ENCODE peak calls at places on chromosomes 2 and 18, in seven cellular contexts. I is AG08395; Z is activated CD8-positive, alpha-beta memory T cell treated with anti-CD3 and anti-CD28 coated beads, Interleukin-2, amount 50 U/mL, for 4 hours; T is DMS153; V is RWPE1; Y is brain microvascular endothelial cell; S is posterior cingulate gyrus. B is an unnamed sample.

GRCh38 chr2:127055786-127056076 is 51.2 kb downstream of the BIN1 start:
- DNase-seq in I (no peak), S (no peak), Z (no peak), Y (no peak), V (no peak), T (no peak), B (no peak)

GRCh38 chr18:77702686-77703085 is 453.0 kb downstream of the GALR1 start:
- DNase-seq in Y (peak; percentile 1), I (no peak), S (no peak), V (peak; percentile 17), Z (no peak), T (peak; percentile 60), B (no peak)

GRCh38 chr2:165144315-165144714 is 59.5 kb downstream of the SCN3A start:
- DNase-seq in S (no peak), Y (no peak), Z (no peak), T (no peak), V (no peak), I (no peak), B (no peak)

GRCh38 chr18:5268874-5269273 is 26.7 kb downstream of the ZBTB14 start:
- DNase-seq in T (no peak), Y (no peak), S (no peak), V (no peak), I (no peak), Z (no peak), B (no peak)

GRCh38 chr2:235008584-235009044 is 56.8 kb downstream of the SH3BP4 start:
- DNase-seq in I (no peak), T (peak; percentile 89), S (no peak), V (peak; percentile 91), Z (no peak), Y (no peak), B (no peak)

GRCh38 chr2:75309596-75310290 is 110.4 kb upstream of the TACR1 start:
- DNase-seq in Z (no peak), V (peak; percentile 25), I (no peak), S (no peak), Y (no peak), T (no peak), B (no peak)

GRCh38 chr18:63676927-63677326 is 15.2 kb upstream of the SERPINB3 start:
- DNase-seq in Y (no peak), I (no peak), Z (no peak), S (no peak), V (no peak), T (no peak), B (no peak)

GRCh38 chr2:110854355-110855081 is 122.1 kb downstream of the ACOXL start:
- DNase-seq in Y (no peak), Z (no peak), I (no peak), T (no peak), S (no peak), V (peak; percentile 15), B (no peak)

GRCh38 chr2:152716805-152717241 is 438 bp downstream of the PRPF40A start:
- DNase-seq in Z (peak; percentile 34), V (peak; percentile 18), S (no peak), Y (no peak), T (no peak), I (no peak), B (no peak)

GRCh38 chr2:82825410-82826090 is 1633.5 kb downstream of the SUCLG1 start:
- DNase-seq in Z (no peak), T (no peak), V (no peak), Y (no peak), I (no peak), S (no peak), B (no peak)

GRCh38 chr2:73162856-73163521 is 39.4 kb upstream of the NOTO start:
- DNase-seq in Y (no peak), I (no peak), T (no peak), Z (no peak), V (no peak), S (no peak), B (no peak)

GRCh38 chr2:32798841-32799240 is 147.9 kb upstream of the LTBP1 start:
- DNase-seq in Z (no peak), S (no peak), I (no peak), V (no peak), T (no peak), Y (no peak), B (peak; percentile 28)

GRCh38 chr2:20106746-20107145 is 55.3 kb upstream of the LAPTM4A start:
- DNase-seq in T (peak; percentile 32), Y (no peak), Z (peak; percentile 36), V (peak; percentile 40), S (no peak), I (no peak), B (no peak)

GRCh38 chr2:211946960-211947359 is 591.6 kb downstream of the ERBB4 start:
- DNase-seq in I (no peak), S (no peak), Y (no peak), Z (no peak), T (no peak), V (no peak), B (no peak)

GRCh38 chr2:171347158-171347557 is 86.6 kb downstream of the METTL8 start:
- DNase-seq in Y (peak; percentile 26), S (no peak), I (peak; percentile 9), T (no peak), V (no peak), Z (no peak), B (peak; percentile 17)

GRCh38 chr2:98867539-98868309 is 68.3 kb downstream of the CRACDL start:
- DNase-seq in I (peak; percentile 53), Y (no peak), Z (no peak), T (no peak), S (no peak), V (no peak), B (no peak)

GRCh38 chr2:241092677-241093076 is 9.4 kb downstream of the MTERF4 start:
- DNase-seq in Z (no peak), T (no peak), S (no peak), V (no peak), I (no peak), Y (no peak), B (no peak)

GRCh38 chr2:55804535-55804934 is 110.9 kb upstream of the PNPT1 start:
- DNase-seq in T (no peak), Y (no peak), S (peak; percentile 52), I (no peak), V (no peak), Z (no peak), B (no peak)

GRCh38 chr2:219595250-219595649 is 2.4 kb upstream of the STK11IP start:
- DNase-seq in I (no peak), T (no peak), Z (no peak), Y (no peak), V (no peak), S (no peak), B (no peak)

GRCh38 chr2:69387770-69388481 is 899 bp upstream of the GFPT1 start:
- DNase-seq in T (no peak), V (no peak), Z (no peak), I (no peak), S (no peak), Y (no peak), B (no peak)

GRCh38 chr2:134900151-134900550 is 18.5 kb upstream of the CCNT2 start:
- DNase-seq in I (no peak), V (no peak), T (no peak), Z (no peak), S (no peak), Y (peak; percentile 69), B (no peak)

GRCh38 chr2:238119756-238120462 is 18.6 kb upstream of the KLHL30 start:
- DNase-seq in S (no peak), V (no peak), Z (no peak), T (no peak), I (no peak), Y (no peak), B (no peak)

GRCh38 chr2:214575030-214575949 is 164.4 kb downstream of the VWC2L start:
- DNase-seq in S (peak; percentile 66), Z (no peak), Y (no peak), T (peak; percentile 16), V (no peak), I (no peak), B (no peak)

GRCh38 chr2:52064234-52064633 is 1032.3 kb upstream of the NRXN1 start:
- DNase-seq in Y (no peak), T (no peak), S (no peak), V (no peak), Z (no peak), I (no peak), B (no peak)

GRCh38 chr2:191345788-191346187 is 100.6 kb downstream of the MYO1B start:
- DNase-seq in V (peak; percentile 44), Z (no peak), S (no peak), I (no peak), Y (no peak), T (no peak), B (no peak)

GRCh38 chr2:221614274-221614673 is 42.2 kb upstream of the EPHA4 start:
- DNase-seq in V (no peak), I (no peak), Y (no peak), S (no peak), T (no peak), Z (no peak), B (no peak)

GRCh38 chr2:217816396-217816869 is 186.4 kb downstream of the TNS1 start:
- DNase-seq in V (no peak), T (no peak), I (peak; percentile 36), Y (no peak), S (no peak), Z (no peak), B (no peak)

GRCh38 chr2:130338793-130339345 is 3.8 kb upstream of the IMP4 start:
- DNase-seq in T (no peak), I (no peak), Y (no peak), Z (no peak), V (no peak), S (no peak), B (no peak)

GRCh38 chr2:83561592-83561991 is 897.5 kb downstream of the SUCLG1 start:
- DNase-seq in I (no peak), Y (no peak), S (no peak), Z (no peak), V (no peak), T (no peak), B (no peak)

GRCh38 chr2:64448069-64448468 is 5.9 kb upstream of the LGALSL start:
- DNase-seq in I (no peak), S (no peak), Z (no peak), Y (no peak), V (no peak), T (no peak), B (no peak)

GRCh38 chr18:78776151-78776550 is 203.5 kb upstream of the SALL3 start:
- DNase-seq in Y (no peak), V (no peak), I (no peak), Z (no peak), T (no peak), S (no peak), B (no peak)

GRCh38 chr18:54734059-54734458 is 94.2 kb upstream of the RAB27B start:
- DNase-seq in S (no peak), I (peak; percentile 89), V (peak; percentile 44), Y (peak; percentile 93), T (no peak), Z (no peak), B (peak; percentile 90)

GRCh38 chr2:45220227-45220626 is 211.0 kb upstream of the SIX2 start:
- DNase-seq in I (peak; percentile 24), Y (no peak), Z (no peak), V (no peak), S (no peak), T (peak; percentile 82), B (no peak)

GRCh38 chr2:165857881-165858280 is 63.8 kb upstream of the GALNT3 start:
- DNase-seq in Y (no peak), V (no peak), I (no peak), Z (no peak), T (no peak), S (no peak), B (no peak)

GRCh38 chr2:236376566-236377244 is 112.5 kb upstream of the ASB18 start:
- DNase-seq in S (no peak), I (no peak), V (no peak), Z (no peak), T (peak; percentile 86), Y (no peak), B (no peak)

GRCh38 chr2:136308621-136309020 is 190.7 kb upstream of the CXCR4 start:
- DNase-seq in S (no peak), T (no peak), Y (no peak), Z (no peak), V (no peak), I (no peak), B (no peak)

B was measured in non-pigmented ciliary epithelial cell.